ENCODE peak calls at places on chromosome 22, in eight cellular contexts. G is neural progenitor cell, T is GM23338, K is PC-3, H is SK-N-SH, F is HCT116, W is MM.1S, C is OCI-LY7. J is an unnamed sample.

GRCh38 chr22:35115515-35115914 is 49.6 kb downstream of the ISX start:
- DNase-seq in G (no peak), T (no peak), K (no peak), H (no peak), F (no peak), W (no peak), C (no peak), J (no peak)

GRCh38 chr22:43996170-43996980 is 27.7 kb upstream of the PARVB start:
- DNase-seq in G (no peak), T (no peak), K (no peak), H (no peak), F (no peak), W (peak), C (no peak), J (no peak)

GRCh38 chr22:45977003-45977395 is at the start of gene WNT7B:
- DNase-seq in G (peak), T (peak), K (peak), H (peak), F (peak), W (peak), C (no peak), J (peak)

GRCh38 chr22:27105142-27106025 is 448.0 kb downstream of the MIAT start:
- DNase-seq in G (no peak), T (no peak), K (no peak), H (no peak), F (no peak), W (no peak), C (no peak), J (peak)

GRCh38 chr22:19896665-19897355 is 42.1 kb upstream of the GNB1L start:
- DNase-seq in G (no peak), T (no peak), K (no peak), H (peak), F (no peak), W (no peak), C (peak), J (no peak)

GRCh38 chr22:23834830-23835772 is 3.7 kb downstream of the DERL3 start:
- DNase-seq in G (no peak), T (no peak), K (no peak), H (peak), F (no peak), W (no peak), C (no peak), J (no peak)

GRCh38 chr22:45757068-45757467 is 85.4 kb downstream of the ATXN10 start:
- DNase-seq in G (peak), T (peak), K (no peak), H (no peak), F (no peak), W (no peak), C (no peak), J (peak)

GRCh38 chr22:30266445-30267381 is at the start of gene OSM:
- DNase-seq in G (no peak), T (no peak), K (no peak), H (no peak), F (no peak), W (no peak), C (peak), J (no peak)

GRCh38 chr22:45647532-45648225 is 24.0 kb upstream of the ATXN10 start:
- DNase-seq in G (no peak), T (no peak), K (no peak), H (no peak), F (no peak), W (no peak), C (no peak), J (no peak)

GRCh38 chr22:36860017-36860416 is 789 bp upstream of the NCF4 start:
- DNase-seq in G (no peak), T (no peak), K (no peak), H (no peak), F (no peak), W (no peak), C (peak), J (no peak)

GRCh38 chr22:24996420-24996952 is 44.0 kb downstream of the KIAA1671 start:
- DNase-seq in G (peak), T (peak), K (peak), H (peak), F (peak), W (no peak), C (no peak), J (peak)

GRCh38 chr22:27452916-27453315 is 348.6 kb downstream of the MN1 start:
- DNase-seq in G (no peak), T (no peak), K (no peak), H (no peak), F (no peak), W (no peak), C (no peak), J (no peak)

GRCh38 chr22:25081409-25081824 is 118.2 kb upstream of the CRYBB3 start:
- DNase-seq in G (peak), T (peak), K (peak), H (peak), F (peak), W (peak), C (peak), J (peak)

GRCh38 chr22:39568278-39568981 is 2.1 kb upstream of the CACNA1I start:
- DNase-seq in G (no peak), T (no peak), K (no peak), H (no peak), F (no peak), W (no peak), C (no peak), J (no peak)

GRCh38 chr22:23796461-23796860 is 9.7 kb downstream of the SMARCB1 start:
- DNase-seq in G (no peak), T (no peak), K (no peak), H (peak), F (no peak), W (no peak), C (no peak), J (peak)

GRCh38 chr22:27120036-27120435 is 462.6 kb downstream of the MIAT start:
- DNase-seq in G (no peak), T (no peak), K (no peak), H (no peak), F (no peak), W (no peak), C (no peak), J (no peak)

GRCh38 chr22:23632178-23632577 is at the start of gene DRICH1:
- DNase-seq in G (no peak), T (no peak), K (peak), H (no peak), F (no peak), W (no peak), C (no peak), J (no peak)

GRCh38 chr22:29073618-29074275 is 912 bp downstream of the KREMEN1 start:
- DNase-seq in G (peak), T (peak), K (no peak), H (no peak), F (no peak), W (no peak), C (no peak), J (peak)

GRCh38 chr22:41092847-41093371 is 517 bp downstream of the EP300 start:
- DNase-seq in G (peak), T (peak), K (peak), H (peak), F (no peak), W (peak), C (peak), J (peak)

GRCh38 chr22:27752771-27753170 is 48.8 kb downstream of the MN1 start:
- DNase-seq in G (no peak), T (no peak), K (peak), H (no peak), F (no peak), W (no peak), C (no peak), J (peak)

GRCh38 chr22:19628038-19628776 is 86.1 kb upstream of the SEPTIN5 start:
- DNase-seq in G (no peak), T (no peak), K (no peak), H (no peak), F (no peak), W (no peak), C (no peak), J (no peak)

GRCh38 chr22:37457093-37457893 is 28.9 kb downstream of the MFNG start:
- DNase-seq in G (peak), T (peak), K (peak), H (peak), F (peak), W (peak), C (peak), J (peak)

GRCh38 chr22:36471341-36471821 is 10.1 kb downstream of the TXN2 start:
- DNase-seq in G (no peak), T (no peak), K (peak), H (no peak), F (no peak), W (no peak), C (no peak), J (no peak)

GRCh38 chr22:27220349-27220748 is 563.0 kb downstream of the MIAT start:
- DNase-seq in G (no peak), T (no peak), K (no peak), H (no peak), F (no peak), W (no peak), C (no peak), J (peak)

GRCh38 chr22:41367039-41367679 is 14.6 kb upstream of the TEF start:
- DNase-seq in G (peak), T (peak), K (peak), H (peak), F (peak), W (no peak), C (no peak), J (peak)

GRCh38 chr22:28819253-28820096 is 19.1 kb upstream of the XBP1 start:
- DNase-seq in G (no peak), T (no peak), K (peak), H (no peak), F (no peak), W (peak), C (peak), J (peak)

GRCh38 chr22:36884314-36885158 is 23.7 kb downstream of the NCF4 start:
- DNase-seq in G (no peak), T (no peak), K (no peak), H (no peak), F (no peak), W (no peak), C (no peak), J (no peak)

GRCh38 chr22:24088796-24089195 is 77.7 kb downstream of the CABIN1 start:
- DNase-seq in G (peak), T (peak), K (no peak), H (no peak), F (no peak), W (no peak), C (no peak), J (no peak)

GRCh38 chr22:19109198-19110063 is 12.8 kb downstream of the DGCR2 start:
- DNase-seq in G (no peak), T (no peak), K (no peak), H (no peak), F (no peak), W (peak), C (peak), J (peak)

GRCh38 chr22:33666661-33667619 is 253.3 kb downstream of the LARGE1 start:
- DNase-seq in G (peak), T (peak), K (no peak), H (no peak), F (no peak), W (no peak), C (peak), J (no peak)

GRCh38 chr22:40797427-40797826 is 21.7 kb downstream of the SLC25A17 start:
- DNase-seq in G (no peak), T (no peak), K (peak), H (no peak), F (no peak), W (no peak), C (no peak), J (no peak)

GRCh38 chr22:33513388-33514336 is 406.6 kb downstream of the LARGE1 start:
- DNase-seq in G (no peak), T (no peak), K (peak), H (no peak), F (no peak), W (no peak), C (no peak), J (peak)

GRCh38 chr22:20033045-20033706 is 12.3 kb downstream of the TANGO2 start:
- DNase-seq in G (no peak), T (no peak), K (no peak), H (peak), F (no peak), W (no peak), C (no peak), J (no peak)

GRCh38 chr22:20523118-20523983 is 15.9 kb downstream of the MED15 start:
- DNase-seq in G (no peak), T (no peak), K (no peak), H (no peak), F (no peak), W (no peak), C (no peak), J (no peak)

GRCh38 chr22:35314161-35314942 is 14.7 kb downstream of the TOM1 start:
- DNase-seq in G (no peak), T (peak), K (no peak), H (no peak), F (no peak), W (no peak), C (no peak), J (no peak)

GRCh38 chr22:27866136-27867091 is 52.6 kb downstream of the PITPNB start:
- DNase-seq in G (no peak), T (no peak), K (peak), H (no peak), F (no peak), W (no peak), C (no peak), J (peak)

GRCh38 chr22:41361716-41362310 is 19.9 kb upstream of the TEF start:
- DNase-seq in G (no peak), T (no peak), K (no peak), H (no peak), F (no peak), W (no peak), C (no peak), J (no peak)

GRCh38 chr22:48580481-48580970 is 1247.1 kb downstream of the BRD1 start:
- DNase-seq in G (no peak), T (no peak), K (no peak), H (no peak), F (no peak), W (no peak), C (no peak), J (no peak)
- TF ChIP-seq EZH2phosphoT487 in G (no peak), T (no peak), K (no peak), H (no peak), F (no peak), W (no peak), C (no peak), J (no peak)

DNA sequence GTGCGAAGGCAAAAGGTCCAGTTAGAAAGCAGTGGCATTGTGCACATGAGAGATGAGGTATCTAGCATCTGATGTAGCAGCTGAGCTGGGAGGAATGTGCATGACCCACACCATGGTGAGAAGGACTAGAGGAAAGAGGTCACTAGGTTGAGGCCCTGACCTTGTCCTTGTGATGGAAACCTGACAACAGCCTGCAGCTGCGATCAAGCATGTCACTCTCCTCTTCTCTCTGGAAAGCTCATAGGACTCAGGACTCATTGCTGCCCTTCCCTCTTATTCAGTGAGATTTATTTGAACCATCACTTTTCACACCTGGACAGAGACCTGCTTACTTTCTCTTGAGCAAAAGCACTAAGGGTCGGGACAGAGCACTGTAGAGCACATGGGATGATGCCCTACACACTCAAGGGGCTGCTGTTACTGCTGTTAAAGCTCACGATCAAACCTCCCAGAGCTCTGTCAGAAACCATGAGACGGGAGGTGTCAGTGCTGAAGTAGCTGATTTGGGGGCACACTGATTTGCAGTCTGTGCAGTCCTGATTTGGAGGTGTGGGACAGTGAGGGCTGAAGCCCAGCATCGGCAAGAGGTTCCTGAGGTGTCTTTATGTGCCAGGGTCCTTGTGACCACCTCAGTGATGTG is 104.3 kb downstream of the VPREB1 start:
- DNase-seq in G (no peak), T (no peak), K (no peak), H (no peak), F (no peak), W (no peak), C (no peak), J (no peak)
- H2AFZ ChIP-seq in G (no peak), T (no peak), K (no peak), H (no peak), F (no peak), W (no peak), C (no peak), J (no peak)

GRCh38 chr22:42376721-42377177 is 55.5 kb downstream of the NFAM1 start:
- DNase-seq in G (peak), T (peak), K (no peak), H (peak), F (no peak), W (no peak), C (no peak), J (peak)
- TF ChIP-seq EZH2phosphoT487 in G (no peak), T (no peak), K (no peak), H (no peak), F (no peak), W (no peak), C (no peak), J (no peak)

DNA sequence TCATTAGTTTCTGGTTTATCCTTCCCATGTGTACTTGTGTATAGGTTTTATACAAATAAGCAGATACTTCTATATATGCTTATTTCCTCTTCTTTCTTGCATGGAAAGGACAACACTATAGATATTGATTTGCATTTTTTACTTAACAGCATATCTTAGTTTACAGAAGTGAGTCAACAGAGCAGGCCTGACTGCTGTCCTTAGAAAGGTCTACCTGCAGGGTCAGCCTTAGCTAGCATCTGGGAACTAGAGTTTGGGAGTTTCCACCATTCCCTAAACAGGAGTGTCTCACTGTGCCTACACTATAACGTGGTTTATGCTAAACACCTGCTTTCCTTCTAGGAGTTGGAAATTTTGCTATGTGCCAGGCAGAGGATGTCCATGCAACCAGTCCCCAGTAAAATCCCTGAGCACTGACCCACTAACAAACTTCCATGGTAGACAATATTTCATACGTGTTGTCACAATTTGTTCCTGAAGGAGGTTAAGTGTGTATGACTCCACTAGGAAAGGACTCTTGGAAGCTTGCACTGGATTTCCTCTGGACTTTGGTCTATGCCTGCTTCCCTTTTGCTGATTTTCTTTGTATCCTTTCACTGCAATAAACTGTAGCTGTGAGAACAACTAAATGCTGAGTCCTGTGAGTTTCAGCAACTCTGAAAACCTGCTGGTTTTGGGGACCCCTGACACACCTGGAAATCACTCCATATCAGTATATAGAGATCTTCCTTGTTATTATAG is 17.7 kb downstream of the PRR14L start:
- DNase-seq in G (no peak), T (no peak), K (no peak), H (no peak), F (no peak), W (no peak), C (no peak), J (no peak)
- H2AFZ ChIP-seq in G (no peak), T (no peak), K (no peak), H (no peak), F (no peak), W (no peak), C (no peak), J (no peak)

DNA sequence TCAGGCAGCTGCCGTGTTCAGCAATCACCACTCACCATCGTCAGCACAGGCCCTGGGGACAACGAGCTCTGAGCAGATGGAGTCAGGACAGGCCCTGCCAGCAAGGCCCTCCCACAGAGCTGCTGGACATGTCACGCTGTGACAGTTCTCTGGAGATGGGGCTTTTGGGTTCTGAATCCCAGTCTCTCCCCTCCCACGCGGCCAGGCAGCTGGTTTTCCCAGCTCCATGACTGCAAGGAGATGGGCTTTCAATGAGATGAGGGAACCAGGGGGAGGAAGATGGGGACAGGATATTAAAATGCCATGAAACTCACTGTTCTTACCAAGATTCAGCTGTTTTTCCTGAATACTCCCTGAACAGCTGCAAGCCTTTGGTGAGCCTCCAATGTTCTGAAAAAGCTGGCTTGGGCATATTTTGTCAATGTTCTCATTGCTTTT is 305.9 kb downstream of the BRD1 start:
- DNase-seq in G (no peak), T (no peak), K (no peak), H (no peak), F (no peak), W (no peak), C (no peak), J (no peak)
- TF ChIP-seq EZH2phosphoT487 in G (no peak), T (no peak), K (no peak), H (no peak), F (no peak), W (no peak), C (no peak), J (no peak)

GRCh38 chr22:17260950-17261349 is 41.7 kb upstream of the ADA2 start:
- DNase-seq in G (peak), T (peak), K (no peak), H (no peak), F (no peak), W (no peak), C (no peak), J (peak)

GRCh38 chr22:17257578-17257977 is 38.3 kb upstream of the ADA2 start:
- DNase-seq in G (peak), T (peak), K (no peak), H (no peak), F (no peak), W (peak), C (peak), J (no peak)

GRCh38 chr22:17257091-17257490 is 37.9 kb upstream of the ADA2 start:
- DNase-seq in G (peak), T (peak), K (no peak), H (no peak), F (no peak), W (no peak), C (no peak), J (no peak)

GRCh38 chr22:17260291-17260690 is 41.1 kb upstream of the ADA2 start:
- DNase-seq in G (no peak), T (no peak), K (no peak), H (no peak), F (no peak), W (no peak), C (no peak), J (no peak)

GRCh38 chr22:17258015-17258827 is 39.0 kb upstream of the ADA2 start:
- DNase-seq in G (peak), T (peak), K (peak), H (peak), F (no peak), W (peak), C (peak), J (peak)
- H2AFZ ChIP-seq in G (peak), T (no peak), K (no peak), H (no peak), F (no peak), W (peak), C (peak), J (peak)

DNA sequence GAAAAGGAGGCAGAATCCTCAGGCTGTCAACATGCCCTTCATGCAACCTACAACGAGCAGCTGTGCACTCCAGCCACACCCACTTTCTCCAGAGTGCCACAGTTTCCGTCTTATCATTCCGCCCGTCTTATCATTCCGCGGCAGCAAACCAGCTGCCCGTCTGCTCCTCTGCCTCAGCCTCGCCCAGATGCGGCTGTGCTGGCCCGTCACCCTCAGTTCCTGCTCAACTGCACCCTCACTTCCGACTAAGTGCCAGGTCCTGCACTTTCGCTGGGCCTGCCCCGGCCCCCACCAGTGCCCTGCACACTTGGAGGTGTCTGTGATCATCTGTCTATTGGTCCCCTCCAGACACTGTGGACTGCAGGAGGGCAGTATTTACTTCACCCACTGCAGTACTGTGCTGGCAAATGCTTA is 43.7 kb downstream of the MICAL3 start:
- DNase-seq in G (peak), T (no peak), K (no peak), H (peak), F (no peak), W (no peak), C (peak), J (peak)
- TF ChIP-seq EZH2phosphoT487 in G (no peak), T (no peak), K (no peak), H (no peak), F (no peak), W (no peak), C (no peak), J (no peak)

J was measured in hepatocyte.